ENCODE peak calls at places on chromosome 20, in ten cellular contexts. J, D, Y, V, E, H, G, X, F and B are unnamed samples.

GRCh38 chr20:24653306-24653705 is 183.9 kb downstream of the SYNDIG1 start:
- DNase-seq in X (peak; percentile 27), H (peak; percentile 11), J (no peak), F (peak; percentile 46), E (no peak), V (no peak), Y (no peak), G (no peak), D (no peak), B (no peak)

GRCh38 chr20:38875170-38875993 is 50.8 kb upstream of the FAM83D start:
- DNase-seq in G (peak; percentile 69), Y (no peak), D (no peak), F (no peak), X (no peak), E (peak; percentile 58), V (no peak), J (peak; percentile 97), H (peak; percentile 60), B (no peak)

GRCh38 chr20:58891686-58892125 is 39.2 kb downstream of the GNAS start:
- DNase-seq in F (no peak), D (peak; percentile 66), X (no peak), G (peak; percentile 40), J (no peak), V (peak; percentile 54), E (no peak), H (no peak), Y (peak; percentile 81), B (no peak)

GRCh38 chr20:56373942-56374341 is 15.2 kb downstream of the FAM210B start:
- DNase-seq in X (peak; percentile 98), J (no peak), E (no peak), H (no peak), F (no peak), V (no peak), G (no peak), D (no peak), Y (no peak), B (peak; percentile 89)

GRCh38 chr20:52768649-52769048 is 203.5 kb upstream of the TSHZ2 start:
- DNase-seq in H (no peak), G (no peak), X (no peak), Y (no peak), F (no peak), V (no peak), J (no peak), E (no peak), D (no peak), B (no peak)

GRCh38 chr20:2109425-2110210 is 8.0 kb downstream of the STK35 start:
- DNase-seq in H (peak; percentile 16), X (no peak), V (peak; percentile 34), Y (no peak), D (no peak), J (no peak), F (no peak), G (no peak), E (no peak), B (no peak)

GRCh38 chr20:13770141-13770540 is 14.6 kb downstream of the ESF1 start:
- DNase-seq in X (no peak), J (no peak), D (no peak), F (no peak), G (no peak), E (no peak), H (no peak), V (no peak), Y (no peak), B (no peak)

GRCh38 chr20:17823382-17824144 is 123.8 kb downstream of the BANF2 start:
- DNase-seq in E (no peak), J (no peak), G (no peak), V (no peak), H (peak; percentile 97), Y (no peak), X (no peak), D (no peak), F (no peak), B (no peak)

GRCh38 chr20:64253443-64253842 is 2.1 kb upstream of the PCMTD2 start:
- DNase-seq in Y (no peak), G (no peak), V (no peak), J (no peak), D (no peak), E (no peak), X (no peak), F (no peak), H (no peak), B (no peak)

DNA sequence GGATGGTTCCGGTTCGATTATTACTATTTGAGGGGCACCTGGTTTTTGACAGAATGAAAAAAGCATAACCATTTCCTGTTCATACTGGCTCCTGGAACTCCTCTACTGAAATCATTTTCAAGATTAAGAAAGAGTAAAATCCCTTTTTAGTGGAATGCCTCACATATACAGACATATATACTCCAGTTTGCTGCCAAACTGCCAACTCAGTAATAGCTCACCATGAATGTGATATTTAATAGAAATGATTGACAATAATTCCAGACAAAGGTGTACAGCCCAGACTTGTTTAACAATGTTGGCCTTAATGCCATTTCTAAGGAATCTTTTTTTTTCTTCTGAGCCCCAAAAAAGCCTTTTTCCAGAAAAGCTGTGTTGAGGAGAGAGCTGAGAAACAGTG is 93.1 kb downstream of the JAG1 start:
- DNase-seq in J (no peak), X (no peak), G (no peak), V (no peak), F (no peak), H (no peak), E (no peak), Y (no peak), D (no peak), B (peak; percentile 60)
- H3K4me1 ChIP-seq in J (peaks cover 5% of the 10 kb centered on the region), X (peaks cover 4% of the 10 kb centered on the region), G (no peaks in the 10 kb centered on the region), V (no peaks in the 10 kb centered on the region), F (peaks cover 47% of the 10 kb centered on the region), H (no peaks in the 10 kb centered on the region), E (peaks cover 20% of the 10 kb centered on the region), Y (no peaks in the 10 kb centered on the region), D (no peaks in the 10 kb centered on the region), B (peaks cover 45% of the 10 kb centered on the region)

GRCh38 chr20:49695830-49696229 is 17.8 kb downstream of the B4GALT5 start:
- DNase-seq in J (no peak), H (no peak), Y (no peak), G (no peak), E (no peak), D (no peak), X (no peak), V (no peak), F (no peak), B (no peak)
- H3K27ac ChIP-seq in J (no peak overlapping the region), H (no peak overlapping the region), Y (no peak overlapping the region), G (no peak overlapping the region), E (no peak overlapping the region), D (no peak overlapping the region), X (no peak overlapping the region), V (peak overlapping the region; percentile 36), F (no peak overlapping the region), B (peak overlapping the region; percentile 33)

DNA sequence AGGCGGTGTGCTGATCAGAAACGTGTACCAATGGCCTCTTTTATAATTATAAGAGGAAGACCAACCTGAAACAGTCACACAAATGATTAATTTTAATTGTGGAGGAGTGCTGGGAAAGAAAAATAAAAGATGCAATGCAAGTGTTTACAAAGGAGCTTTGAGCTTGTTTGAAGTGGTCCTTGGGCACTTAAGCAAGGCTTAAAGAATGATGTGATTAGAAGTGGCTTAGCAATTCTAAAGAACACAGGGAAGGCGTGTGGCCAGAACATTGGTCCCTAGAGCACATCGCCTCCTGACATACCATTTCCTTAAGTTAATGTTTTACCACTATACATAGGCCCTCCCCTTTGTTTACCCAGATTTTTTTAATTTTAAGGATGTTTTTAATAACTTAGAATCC is 26.1 kb downstream of the PTPN1 start:
- DNase-seq in D (no peak), G (no peak), H (no peak), X (no peak), E (no peak), J (no peak), V (no peak), F (no peak), Y (no peak), B (no peak)
- H3K4me1 ChIP-seq in D (peaks cover 88% of the 10 kb centered on the region), G (peaks cover 40% of the 10 kb centered on the region), H (peaks cover 20% of the 10 kb centered on the region), X (peaks cover 52% of the 10 kb centered on the region), E (peaks cover 5% of the 10 kb centered on the region), J (peaks cover 34% of the 10 kb centered on the region), V (peaks cover 12% of the 10 kb centered on the region), F (peaks cover 75% of the 10 kb centered on the region), Y (no peaks in the 10 kb centered on the region), B (peaks cover 21% of the 10 kb centered on the region)

GRCh38 chr20:61448396-61448795 is 196.3 kb downstream of the CDH4 start:
- DNase-seq in J (no peak), Y (no peak), D (no peak), H (no peak), F (no peak), V (no peak), X (no peak), E (no peak), G (no peak), B (no peak)
- H3K27ac ChIP-seq in J (no peak overlapping the region), Y (no peak overlapping the region), D (no peak overlapping the region), H (no peak overlapping the region), F (no peak overlapping the region), V (no peak overlapping the region), X (no peak overlapping the region), E (no peak overlapping the region), G (no peak overlapping the region), B (no peak overlapping the region)

GRCh38 chr20:34013532-34013931 is 19.8 kb downstream of the RALY start:
- DNase-seq in D (no peak), X (no peak), H (peak; percentile 26), J (no peak), G (no peak), Y (no peak), F (no peak), V (no peak), E (no peak), B (no peak)

GRCh38 chr20:34012330-34012729 is 18.6 kb downstream of the RALY start:
- DNase-seq in Y (no peak), G (no peak), V (no peak), J (no peak), D (no peak), F (no peak), H (no peak), X (no peak), E (no peak), B (no peak)

GRCh38 chr20:34011275-34011674 is 17.6 kb downstream of the RALY start:
- DNase-seq in D (no peak), F (no peak), V (no peak), E (peak; percentile 36), X (no peak), H (no peak), J (no peak), G (no peak), Y (no peak), B (no peak)

GRCh38 chr20:34014878-34015277 is 21.2 kb downstream of the RALY start:
- DNase-seq in J (no peak), D (no peak), E (no peak), F (no peak), V (no peak), Y (no peak), G (no peak), X (no peak), H (no peak), B (no peak)

DNA sequence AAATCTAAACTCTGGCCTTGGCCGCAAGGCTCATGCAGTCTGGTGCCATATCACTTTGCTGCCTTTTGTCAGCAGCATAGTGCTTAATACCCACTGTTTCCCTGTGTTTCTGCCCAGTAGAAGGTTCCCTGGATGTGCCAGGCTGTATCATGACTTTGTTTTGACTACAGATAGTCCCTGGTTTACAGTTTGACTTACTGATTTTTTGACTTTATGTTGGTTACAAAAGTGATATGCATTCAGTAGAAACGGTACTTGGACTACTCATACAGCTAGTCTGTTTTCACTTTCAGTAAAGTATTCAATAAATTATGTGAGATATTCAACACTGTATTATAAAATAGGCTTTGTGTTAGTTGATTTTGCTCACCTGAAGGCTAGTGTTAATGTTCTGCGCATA is 19.0 kb downstream of the RALY start:
- DNase-seq in X (no peak), D (no peak), F (no peak), H (no peak), V (no peak), Y (no peak), E (no peak), J (no peak), G (no peak), B (no peak)
- H3K4me1 ChIP-seq in X (peaks cover 9% of the 10 kb centered on the region), D (peaks cover 93% of the 10 kb centered on the region), F (peaks cover 15% of the 10 kb centered on the region), H (peaks cover 46% of the 10 kb centered on the region), V (peaks cover 52% of the 10 kb centered on the region), Y (peaks cover 9% of the 10 kb centered on the region), E (peaks cover 18% of the 10 kb centered on the region), J (peaks cover 34% of the 10 kb centered on the region), G (peaks cover 83% of the 10 kb centered on the region), B (peaks cover 17% of the 10 kb centered on the region)

GRCh38 chr20:32527447-32528055 is 57.6 kb downstream of the NOL4L start:
- DNase-seq in H (no peak), F (no peak), J (no peak), D (peak; percentile 46), G (peak; percentile 47), V (no peak), Y (peak; percentile 55), X (no peak), E (no peak), B (no peak)
- H3K27ac ChIP-seq in H (no peak overlapping the region), F (no peak overlapping the region), J (no peak overlapping the region), D (no peak overlapping the region), G (no peak overlapping the region), V (no peak overlapping the region), Y (peak overlapping the region; percentile 92), X (no peak overlapping the region), E (no peak overlapping the region), B (no peak overlapping the region)